ENCODE peak calls at places on chromosome 21, in eight cellular contexts. T, B, A, X, H, Y, K and W are unnamed samples.

GRCh38 chr21:29477941-29478340 is 179.2 kb downstream of the BACH1 start:
- DNase-seq in B (no peak), H (peak), K (no peak), Y (no peak), X (no peak), A (no peak), T (no peak), W (no peak)

GRCh38 chr21:21187579-21187978 is 189.4 kb downstream of the NCAM2 start:
- DNase-seq in B (no peak), A (no peak), Y (no peak), K (no peak), T (no peak), X (no peak), H (no peak), W (no peak)

GRCh38 chr21:22062472-22063139 is 1064.4 kb downstream of the NCAM2 start:
- DNase-seq in T (no peak), A (no peak), X (no peak), K (no peak), B (no peak), Y (no peak), H (no peak), W (no peak)

GRCh38 chr21:35614412-35614901 is 445.9 kb downstream of the SETD4 start:
- DNase-seq in B (no peak), H (peak), T (no peak), A (no peak), Y (no peak), X (no peak), K (no peak), W (no peak)

GRCh38 chr21:34227386-34227852 is 136.4 kb upstream of the KCNE2 start:
- DNase-seq in H (no peak), K (no peak), T (no peak), B (no peak), Y (peak), X (no peak), A (no peak), W (peak)

GRCh38 chr21:25568230-25568629 is 39.1 kb downstream of the MRPL39 start:
- DNase-seq in A (no peak), H (no peak), T (no peak), X (no peak), B (no peak), Y (peak), K (peak), W (peak)

GRCh38 chr21:45602106-45602505 is 41.4 kb upstream of the PCBP3 start:
- DNase-seq in Y (no peak), B (no peak), H (no peak), K (no peak), X (peak), T (no peak), A (no peak), W (no peak)

GRCh38 chr21:15772654-15773053 is 42.9 kb downstream of the USP25 start:
- DNase-seq in K (no peak), Y (no peak), T (no peak), X (no peak), A (no peak), B (no peak), H (no peak), W (no peak)

GRCh38 chr21:45326169-45326833 is 38.6 kb upstream of the POFUT2 start:
- DNase-seq in B (peak), H (no peak), A (no peak), T (no peak), X (no peak), Y (no peak), K (no peak), W (peak)

GRCh38 chr21:30446969-30447368 is 6.9 kb downstream of the KRTAP15-1 start:
- DNase-seq in T (no peak), H (peak), K (no peak), Y (no peak), B (no peak), A (no peak), X (no peak), W (no peak)

GRCh38 chr21:42453301-42454220 is 42.5 kb downstream of the RSPH1 start:
- DNase-seq in X (no peak), Y (no peak), A (no peak), T (no peak), H (no peak), K (no peak), B (no peak), W (no peak)

GRCh38 chr21:32951041-32951440 is 74.7 kb upstream of the OLIG2 start:
- DNase-seq in A (no peak), K (no peak), T (no peak), X (no peak), B (no peak), H (no peak), Y (no peak), W (no peak)

GRCh38 chr21:27572681-27573080 is 605.8 kb upstream of the ADAMTS5 start:
- DNase-seq in Y (peak), H (peak), A (no peak), X (no peak), T (no peak), K (no peak), B (peak), W (no peak)

GRCh38 chr21:46051379-46051770 is 46.5 kb upstream of the COL6A2 start:
- DNase-seq in T (no peak), Y (no peak), A (peak), H (no peak), X (no peak), K (no peak), B (no peak), W (no peak)

GRCh38 chr21:33584455-33584854 is 4.0 kb downstream of the DONSON start:
- DNase-seq in K (no peak), B (no peak), T (no peak), H (no peak), Y (no peak), X (no peak), A (no peak), W (no peak)

GRCh38 chr21:36320421-36321324 is 676 bp downstream of the MORC3 start:
- DNase-seq in Y (peak), H (peak), X (peak), T (peak), B (peak), K (peak), A (no peak), W (peak)

GRCh38 chr21:45739218-45740087 is 95.9 kb downstream of the PCBP3 start:
- DNase-seq in H (no peak), A (no peak), K (no peak), B (no peak), T (no peak), Y (no peak), X (no peak), W (no peak)